ENCODE peak calls at places on chromosomes 16 and 17, in ten cellular contexts. W is adrenal gland, K is prostate gland, Q is IMR-90, Z is testis, I is lower leg skin, A is K562, S is heart left ventricle, H is gastrocnemius medialis, P is A549. D is an unnamed sample.

GRCh38 chr16:10889880-10890279 is 12.9 kb downstream of the CIITA start:
- DNase-seq in W (no peak), K (no peak), Q (no peak), Z (no peak), I (no peak), A (no peak), S (no peak), H (no peak), P (no peak), D (no peak)

GRCh38 chr17:64216030-64216384 is 47.1 kb downstream of the TEX2 start:
- DNase-seq in W (no peak), K (no peak), Q (peak; percentile 69), Z (no peak), I (no peak), A (no peak), S (no peak), H (no peak), P (no peak), D (no peak)

GRCh38 chr17:32429598-32429997 is 14.7 kb upstream of the PSMD11 start:
- DNase-seq in W (no peak), K (no peak), Q (no peak), Z (no peak), I (no peak), A (peak; percentile 5), S (no peak), H (no peak), P (no peak), D (no peak)

GRCh38 chr17:16493470-16494048 is 1.6 kb upstream of the LRRC75A start:
- DNase-seq in W (no peak), K (no peak), Q (no peak), Z (no peak), I (no peak), A (no peak), S (no peak), H (no peak), P (no peak), D (no peak)

GRCh38 chr17:64781013-64781392 is 118.9 kb upstream of the SMURF2 start:
- DNase-seq in W (no peak), K (no peak), Q (no peak), Z (no peak), I (no peak), A (no peak), S (no peak), H (no peak), P (no peak), D (no peak)

GRCh38 chr17:8859029-8859803 is 8.3 kb downstream of the PIK3R6 start:
- DNase-seq in W (no peak), K (no peak), Q (peak; percentile 8), Z (no peak), I (no peak), A (peak; percentile 33), S (no peak), H (no peak), P (no peak), D (no peak)

GRCh38 chr16:19757026-19757425 is 39.0 kb downstream of the IQCK start:
- DNase-seq in W (no peak), K (no peak), Q (peak; percentile 58), Z (no peak), I (no peak), A (no peak), S (no peak), H (no peak), P (no peak), D (no peak)

GRCh38 chr17:71417142-71417541 is 703.7 kb upstream of the SOX9 start:
- DNase-seq in W (no peak), K (no peak), Q (no peak), Z (no peak), I (no peak), A (no peak), S (no peak), H (no peak), P (no peak), D (no peak)

GRCh38 chr16:861446-861845 is 60.9 kb upstream of the GNG13 start:
- DNase-seq in W (no peak), K (no peak), Q (no peak), Z (no peak), I (no peak), A (no peak), S (no peak), H (no peak), P (no peak), D (no peak)

GRCh38 chr17:50095626-50096037 is 481 bp downstream of the PDK2 start:
- DNase-seq in W (no peak), K (no peak), Q (no peak), Z (no peak), I (no peak), A (no peak), S (no peak), H (no peak), P (no peak), D (no peak)

GRCh38 chr17:36534881-36535668 is at the start of gene PIGW:
- DNase-seq in W (peak; percentile 86), K (peak; percentile 77), Q (peak; percentile 85), Z (peak; percentile 89), I (peak; percentile 81), A (peak; percentile 96), S (peak; percentile 94), H (peak; percentile 79), P (peak; percentile 91), D (peak; percentile 85)

GRCh38 chr16:56841659-56842058 is 23.3 kb upstream of the SLC12A3 start:
- DNase-seq in W (no peak), K (no peak), Q (no peak), Z (no peak), I (no peak), A (no peak), S (no peak), H (no peak), P (no peak), D (no peak)

GRCh38 chr17:66975614-66976378 is 11.3 kb downstream of the CACNG4 start:
- DNase-seq in W (no peak), K (peak; percentile 45), Q (no peak), Z (no peak), I (no peak), A (peak; percentile 29), S (no peak), H (peak; percentile 20), P (peak; percentile 70), D (no peak)

GRCh38 chr16:53518550-53519416 is 15.8 kb upstream of the AKTIP start:
- DNase-seq in W (no peak), K (no peak), Q (peak; percentile 54), Z (no peak), I (peak; percentile 51), A (peak; percentile 39), S (no peak), H (peak; percentile 12), P (no peak), D (peak; percentile 64)

GRCh38 chr17:57916925-57917858 is 38.0 kb downstream of the CUEDC1 start:
- DNase-seq in W (no peak), K (no peak), Q (no peak), Z (no peak), I (no peak), A (no peak), S (no peak), H (peak; percentile 67), P (no peak), D (no peak)

GRCh38 chr17:17537311-17538099 is 41.3 kb upstream of the RASD1 start:
- DNase-seq in W (no peak), K (no peak), Q (peak; percentile 37), Z (peak; percentile 48), I (no peak), A (no peak), S (peak; percentile 58), H (no peak), P (peak; percentile 47), D (no peak)

GRCh38 chr17:31457391-31458234 is 66.1 kb downstream of the RAB11FIP4 start:
- DNase-seq in W (no peak), K (no peak), Q (no peak), Z (no peak), I (no peak), A (peak; percentile 86), S (peak; percentile 42), H (no peak), P (no peak), D (no peak)

GRCh38 chr17:17018612-17019429 is 23.4 kb upstream of the MPRIP start:
- DNase-seq in W (no peak), K (peak; percentile 91), Q (no peak), Z (no peak), I (no peak), A (no peak), S (peak; percentile 40), H (no peak), P (no peak), D (no peak)

GRCh38 chr17:45290269-45290765 is 26.5 kb downstream of the MAP3K14 start:
- DNase-seq in W (no peak), K (no peak), Q (no peak), Z (no peak), I (no peak), A (no peak), S (no peak), H (no peak), P (no peak), D (no peak)

GRCh38 chr17:79388556-79389295 is 222.1 kb downstream of the RBFOX3 start:
- DNase-seq in W (peak; percentile 60), K (peak; percentile 39), Q (peak; percentile 27), Z (peak; percentile 74), I (no peak), A (peak; percentile 54), S (no peak), H (no peak), P (peak; percentile 93), D (peak; percentile 75)
- TF ChIP-seq POLR2A in W (no peak), K (no peak), Q (no peak), Z (no peak), I (no peak), A (no peak), S (no peak), H (no peak), P (no peak), D (no peak)

GRCh38 chr17:47273245-47273644 is 19.6 kb downstream of the ITGB3 start:
- DNase-seq in W (no peak), K (no peak), Q (no peak), Z (no peak), I (no peak), A (no peak), S (no peak), H (no peak), P (no peak), D (no peak)
- TF ChIP-seq POLR2A in W (no peak), K (no peak), Q (no peak), Z (no peak), I (no peak), A (no peak), S (no peak), H (no peak), P (no peak), D (no peak)

GRCh38 chr17:78734841-78735641 is 47.0 kb downstream of the CYTH1 start:
- DNase-seq in W (no peak), K (no peak), Q (no peak), Z (no peak), I (no peak), A (peak; percentile 33), S (no peak), H (no peak), P (no peak), D (no peak)
- TF ChIP-seq POLR2A in W (no peak), K (no peak), Q (no peak), Z (no peak), I (no peak), A (no peak), S (no peak), H (no peak), P (no peak), D (peak; percentile 60)

DNA sequence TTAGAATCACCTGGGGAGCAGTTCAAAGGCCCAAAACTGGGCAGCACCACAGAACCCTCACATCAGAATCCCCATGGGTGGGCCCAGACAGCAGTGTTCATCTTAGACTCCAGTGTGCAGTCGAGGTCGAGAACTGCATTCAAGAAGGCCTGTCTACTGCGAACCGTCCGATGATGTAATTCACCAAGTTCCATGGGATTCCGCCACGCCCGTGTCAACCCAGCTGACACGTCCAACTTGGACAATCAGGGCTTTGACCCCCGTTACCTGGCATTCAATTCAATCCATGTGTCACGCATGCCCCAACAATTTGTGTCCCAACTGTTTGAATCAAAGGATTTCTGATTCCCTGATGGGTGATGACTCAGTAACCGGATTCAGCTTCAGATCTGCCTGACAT is 9.2 kb downstream of the HSBP1 start:
- DNase-seq in W (no peak), K (no peak), Q (no peak), Z (no peak), I (no peak), A (no peak), S (no peak), H (no peak), P (no peak), D (no peak)
- TF ChIP-seq POLR2A in W (no peak), K (no peak), Q (no peak), Z (no peak), I (no peak), A (no peak), S (no peak), H (no peak), P (no peak), D (no peak)